ENCODE peak calls at places on chromosomes 3 and 15, in seven cellular contexts. One of them, this sample, is unnamed.

GRCh38 chr3:195117978-195118581 is 152.9 kb downstream of the XXYLT1 start:
- DNase-seq in pancreas: no peak
- DNase-seq in cardiac fibroblast: peak
- DNase-seq in WERI-Rb-1: no peak
- DNase-seq in Panc1: no peak
- DNase-seq in A549: no peak
- DNase-seq in astrocyte: no peak
- DNase-seq in this sample: no peak

GRCh38 chr15:45903283-45903682 is 268.5 kb downstream of the SQOR start:
- DNase-seq in WERI-Rb-1: no peak
- DNase-seq in astrocyte: no peak
- DNase-seq in A549: no peak
- DNase-seq in cardiac fibroblast: peak
- DNase-seq in Panc1: no peak
- DNase-seq in pancreas: no peak
- DNase-seq in this sample: no peak

GRCh38 chr3:188153949-188154757 is at the start of gene LPP:
- DNase-seq in cardiac fibroblast: peak
- DNase-seq in pancreas: peak
- DNase-seq in Panc1: no peak
- DNase-seq in astrocyte: peak
- DNase-seq in A549: peak
- DNase-seq in WERI-Rb-1: peak
- DNase-seq in this sample: peak

GRCh38 chr3:106635271-106635670 is 742.0 kb upstream of the CCDC54 start:
- DNase-seq in A549: no peak
- DNase-seq in astrocyte: peak
- DNase-seq in Panc1: no peak
- DNase-seq in WERI-Rb-1: no peak
- DNase-seq in pancreas: no peak
- DNase-seq in cardiac fibroblast: peak
- DNase-seq in this sample: peak

GRCh38 chr3:46648096-46648495 is 35.8 kb downstream of the FAM240A start:
- DNase-seq in astrocyte: no peak
- DNase-seq in pancreas: no peak
- DNase-seq in WERI-Rb-1: no peak
- DNase-seq in cardiac fibroblast: no peak
- DNase-seq in A549: no peak
- DNase-seq in Panc1: no peak
- DNase-seq in this sample: no peak

GRCh38 chr3:197541756-197542539 is 13.8 kb downstream of the BDH1 start:
- DNase-seq in Panc1: no peak
- DNase-seq in astrocyte: peak
- DNase-seq in WERI-Rb-1: no peak
- DNase-seq in pancreas: no peak
- DNase-seq in cardiac fibroblast: peak
- DNase-seq in A549: no peak
- DNase-seq in this sample: peak

GRCh38 chr3:194396897-194397756 is 1.9 kb downstream of the GP5 start:
- DNase-seq in A549: no peak
- DNase-seq in cardiac fibroblast: no peak
- DNase-seq in WERI-Rb-1: no peak
- DNase-seq in pancreas: no peak
- DNase-seq in astrocyte: peak
- DNase-seq in Panc1: no peak
- DNase-seq in this sample: no peak

GRCh38 chr15:64892850-64893403 is 18.8 kb upstream of the ANKDD1A start:
- DNase-seq in WERI-Rb-1: no peak
- DNase-seq in A549: no peak
- DNase-seq in astrocyte: no peak
- DNase-seq in cardiac fibroblast: no peak
- DNase-seq in Panc1: no peak
- DNase-seq in pancreas: no peak
- DNase-seq in this sample: no peak

GRCh38 chr3:189900578-189900977 is 220.1 kb downstream of the P3H2 start:
- DNase-seq in pancreas: no peak
- DNase-seq in cardiac fibroblast: no peak
- DNase-seq in astrocyte: no peak
- DNase-seq in Panc1: no peak
- DNase-seq in WERI-Rb-1: no peak
- DNase-seq in A549: no peak
- DNase-seq in this sample: no peak

GRCh38 chr15:48876057-48876456 is 1.9 kb upstream of the EID1 start:
- DNase-seq in Panc1: no peak
- DNase-seq in astrocyte: no peak
- DNase-seq in WERI-Rb-1: no peak
- DNase-seq in pancreas: no peak
- DNase-seq in A549: no peak
- DNase-seq in cardiac fibroblast: no peak
- DNase-seq in this sample: no peak

GRCh38 chr3:10248984-10249748 is 907 bp downstream of the TATDN2 start:
- DNase-seq in Panc1: no peak
- DNase-seq in pancreas: no peak
- DNase-seq in WERI-Rb-1: peak
- DNase-seq in astrocyte: peak
- DNase-seq in cardiac fibroblast: no peak
- DNase-seq in A549: peak
- DNase-seq in this sample: no peak

GRCh38 chr3:187367561-187368103 is 553 bp upstream of the RTP4 start:
- DNase-seq in WERI-Rb-1: no peak
- DNase-seq in A549: no peak
- DNase-seq in pancreas: no peak
- DNase-seq in Panc1: no peak
- DNase-seq in astrocyte: no peak
- DNase-seq in cardiac fibroblast: no peak
- DNase-seq in this sample: no peak

GRCh38 chr15:51074926-51075325 is 19.8 kb downstream of the TNFAIP8L3 start:
- DNase-seq in astrocyte: no peak
- DNase-seq in WERI-Rb-1: no peak
- DNase-seq in cardiac fibroblast: no peak
- DNase-seq in Panc1: no peak
- DNase-seq in A549: no peak
- DNase-seq in pancreas: no peak
- DNase-seq in this sample: no peak

GRCh38 chr15:74468341-74469032 is 7.5 kb upstream of the UBL7 start:
- DNase-seq in Panc1: no peak
- DNase-seq in astrocyte: no peak
- DNase-seq in A549: no peak
- DNase-seq in WERI-Rb-1: no peak
- DNase-seq in pancreas: no peak
- DNase-seq in cardiac fibroblast: no peak
- DNase-seq in this sample: no peak

GRCh38 chr15:40307421-40308165 is at the start of gene PLCB2:
- DNase-seq in astrocyte: no peak
- DNase-seq in WERI-Rb-1: peak
- DNase-seq in A549: peak
- DNase-seq in cardiac fibroblast: no peak
- DNase-seq in pancreas: no peak
- DNase-seq in Panc1: no peak
- DNase-seq in this sample: no peak

GRCh38 chr3:16871915-16872842 is 12.6 kb upstream of the PLCL2 start:
- DNase-seq in Panc1: no peak
- DNase-seq in WERI-Rb-1: no peak
- DNase-seq in A549: no peak
- DNase-seq in astrocyte: peak
- DNase-seq in pancreas: no peak
- DNase-seq in cardiac fibroblast: peak
- DNase-seq in this sample: no peak

GRCh38 chr3:113560265-113560664 is 27.9 kb downstream of the SIDT1 start:
- DNase-seq in Panc1: no peak
- DNase-seq in astrocyte: no peak
- DNase-seq in pancreas: no peak
- DNase-seq in WERI-Rb-1: no peak
- DNase-seq in A549: no peak
- DNase-seq in cardiac fibroblast: no peak
- DNase-seq in this sample: no peak

GRCh38 chr3:1118074-1118473 is 25.2 kb downstream of the CNTN6 start:
- DNase-seq in pancreas: no peak
- DNase-seq in astrocyte: peak
- DNase-seq in Panc1: no peak
- DNase-seq in WERI-Rb-1: no peak
- DNase-seq in A549: no peak
- DNase-seq in cardiac fibroblast: peak
- DNase-seq in this sample: no peak

GRCh38 chr3:83946554-83946953 is 1012.2 kb upstream of the CADM2 start:
- DNase-seq in pancreas: no peak
- DNase-seq in astrocyte: no peak
- DNase-seq in WERI-Rb-1: peak
- DNase-seq in Panc1: no peak
- DNase-seq in A549: no peak
- DNase-seq in cardiac fibroblast: no peak
- DNase-seq in this sample: no peak

GRCh38 chr15:85667491-85668424 is 127.0 kb downstream of the KLHL25 start:
- DNase-seq in WERI-Rb-1: no peak
- DNase-seq in A549: peak
- DNase-seq in Panc1: no peak
- DNase-seq in pancreas: peak
- DNase-seq in cardiac fibroblast: peak
- DNase-seq in astrocyte: peak
- DNase-seq in this sample: peak

GRCh38 chr3:17514597-17514996 is 227.8 kb downstream of the TBC1D5 start:
- DNase-seq in cardiac fibroblast: no peak
- DNase-seq in pancreas: no peak
- DNase-seq in Panc1: no peak
- DNase-seq in WERI-Rb-1: no peak
- DNase-seq in A549: no peak
- DNase-seq in astrocyte: no peak
- DNase-seq in this sample: no peak

GRCh38 chr15:29018406-29018805 is 132.6 kb downstream of the APBA2 start:
- DNase-seq in Panc1: no peak
- DNase-seq in pancreas: no peak
- DNase-seq in WERI-Rb-1: peak
- DNase-seq in cardiac fibroblast: no peak
- DNase-seq in A549: no peak
- DNase-seq in astrocyte: no peak
- DNase-seq in this sample: no peak
- TF ChIP-seq CTCF in Panc1: no peak
- TF ChIP-seq CTCF in pancreas: no peak
- TF ChIP-seq CTCF in WERI-Rb-1: peak
- TF ChIP-seq CTCF in cardiac fibroblast: no peak
- TF ChIP-seq CTCF in A549: no peak
- TF ChIP-seq CTCF in astrocyte: no peak
- TF ChIP-seq CTCF in this sample: no peak

GRCh38 chr15:44243829-44244228 is 44.7 kb upstream of the GOLM2 start:
- DNase-seq in WERI-Rb-1: no peak
- DNase-seq in A549: no peak
- DNase-seq in Panc1: no peak
- DNase-seq in cardiac fibroblast: no peak
- DNase-seq in astrocyte: no peak
- DNase-seq in pancreas: no peak
- DNase-seq in this sample: no peak
- TF ChIP-seq CTCF in WERI-Rb-1: no peak
- TF ChIP-seq CTCF in A549: no peak
- TF ChIP-seq CTCF in Panc1: peak
- TF ChIP-seq CTCF in cardiac fibroblast: no peak
- TF ChIP-seq CTCF in astrocyte: peak
- TF ChIP-seq CTCF in pancreas: no peak
- TF ChIP-seq CTCF in this sample: peak

GRCh38 chr3:134625462-134625861 is 25.4 kb downstream of the KY start:
- DNase-seq in pancreas: no peak
- DNase-seq in Panc1: no peak
- DNase-seq in cardiac fibroblast: no peak
- DNase-seq in A549: no peak
- DNase-seq in WERI-Rb-1: peak
- DNase-seq in astrocyte: no peak
- DNase-seq in this sample: no peak

GRCh38 chr3:134628884-134629283 is 21.9 kb downstream of the KY start:
- DNase-seq in cardiac fibroblast: no peak
- DNase-seq in astrocyte: no peak
- DNase-seq in A549: no peak
- DNase-seq in pancreas: no peak
- DNase-seq in Panc1: no peak
- DNase-seq in WERI-Rb-1: peak
- DNase-seq in this sample: no peak

GRCh38 chr3:134625885-134626741 is 24.7 kb downstream of the KY start:
- DNase-seq in pancreas: no peak
- DNase-seq in astrocyte: no peak
- DNase-seq in A549: no peak
- DNase-seq in WERI-Rb-1: peak
- DNase-seq in Panc1: no peak
- DNase-seq in cardiac fibroblast: no peak
- DNase-seq in this sample: no peak

GRCh38 chr3:134627831-134628230 is 23.0 kb downstream of the KY start:
- DNase-seq in WERI-Rb-1: peak
- DNase-seq in cardiac fibroblast: peak
- DNase-seq in astrocyte: no peak
- DNase-seq in Panc1: no peak
- DNase-seq in pancreas: no peak
- DNase-seq in A549: peak
- DNase-seq in this sample: no peak

GRCh38 chr3:134630506-134630905 is 20.3 kb downstream of the KY start:
- DNase-seq in Panc1: no peak
- DNase-seq in cardiac fibroblast: peak
- DNase-seq in A549: no peak
- DNase-seq in pancreas: no peak
- DNase-seq in WERI-Rb-1: peak
- DNase-seq in astrocyte: no peak
- DNase-seq in this sample: peak
- TF ChIP-seq CTCF in Panc1: no peak
- TF ChIP-seq CTCF in cardiac fibroblast: peak
- TF ChIP-seq CTCF in A549: no peak
- TF ChIP-seq CTCF in pancreas: no peak
- TF ChIP-seq CTCF in WERI-Rb-1: peak
- TF ChIP-seq CTCF in astrocyte: peak
- TF ChIP-seq CTCF in this sample: peak

DNA sequence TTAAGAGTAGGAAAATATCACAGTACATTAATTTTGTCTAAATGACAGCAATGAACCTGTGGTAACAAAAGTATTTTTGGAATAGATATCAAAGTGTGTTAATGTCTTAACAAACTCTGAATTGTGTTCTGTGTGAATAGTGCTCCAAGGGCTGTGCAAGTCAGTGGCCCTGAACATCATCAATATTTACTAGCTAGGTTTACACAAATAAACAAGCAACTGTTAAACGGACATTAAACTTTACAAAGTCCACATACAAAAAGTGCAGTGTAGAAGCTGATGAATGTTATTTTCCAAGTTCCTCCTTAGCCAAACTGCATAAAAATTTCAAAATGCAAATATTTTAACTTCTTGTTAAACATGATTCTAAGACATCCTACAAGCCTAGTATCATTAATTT is 2.1 kb upstream of the GTF2A2 start:
- DNase-seq in astrocyte: no peak
- DNase-seq in pancreas: no peak
- DNase-seq in WERI-Rb-1: no peak
- DNase-seq in A549: no peak
- DNase-seq in Panc1: no peak
- DNase-seq in cardiac fibroblast: no peak
- DNase-seq in this sample: no peak
- TF ChIP-seq CTCF in astrocyte: no peak
- TF ChIP-seq CTCF in pancreas: no peak
- TF ChIP-seq CTCF in WERI-Rb-1: no peak
- TF ChIP-seq CTCF in A549: no peak
- TF ChIP-seq CTCF in Panc1: no peak
- TF ChIP-seq CTCF in cardiac fibroblast: no peak
- TF ChIP-seq CTCF in this sample: no peak